ENCODE peak calls at places on chromosome 15, in seven cellular contexts. O, P, W, K, T, C and R are unnamed samples. For H3K4me1, the result is how much of the 10 kb centered on the place peaks cover.

GRCh38 chr15:27608248-27608647 is 490.9 kb downstream of the OCA2 start:
- DNase-seq in C (peak), K (no peak), T (no peak), W (no peak), O (no peak), P (no peak), R (no peak)

GRCh38 chr15:58380280-58380945 is 51.4 kb upstream of the LIPC start:
- DNase-seq in C (no peak), P (peak), T (no peak), K (no peak), O (no peak), W (no peak), R (no peak)

GRCh38 chr15:101407966-101408775 is 81.3 kb downstream of the PCSK6 start:
- DNase-seq in P (no peak), W (no peak), C (no peak), O (no peak), T (no peak), K (no peak), R (no peak)

GRCh38 chr15:76347507-76348055 is 11.0 kb downstream of the ISL2 start:
- DNase-seq in K (peak), W (no peak), O (no peak), C (no peak), P (no peak), T (no peak), R (no peak)

GRCh38 chr15:45101749-45102148 is 12.2 kb downstream of the DUOX2 start:
- DNase-seq in T (peak), K (no peak), C (no peak), W (no peak), P (no peak), O (no peak), R (no peak)

GRCh38 chr15:62964251-62964650 is 78.3 kb upstream of the TPM1 start:
- DNase-seq in W (no peak), O (no peak), T (no peak), K (peak), C (no peak), P (no peak), R (no peak)

GRCh38 chr15:64464271-64465005 is 4.1 kb downstream of the ZNF609 start:
- DNase-seq in W (no peak), K (no peak), O (peak), T (no peak), C (no peak), P (peak), R (no peak)

GRCh38 chr15:98609144-98609852 is 39.0 kb upstream of the IGF1R start:
- DNase-seq in O (no peak), C (peak), W (no peak), P (peak), K (peak), T (no peak), R (no peak)

GRCh38 chr15:65824031-65824743 is 32.1 kb upstream of the DENND4A start:
- DNase-seq in O (peak), P (peak), T (no peak), K (peak), C (peak), W (no peak), R (peak)

GRCh38 chr15:29270976-29271375 is 1.4 kb upstream of the NSMCE3 start:
- DNase-seq in K (no peak), C (no peak), P (no peak), W (no peak), T (no peak), O (no peak), R (no peak)

GRCh38 chr15:43370310-43370974 is 401 bp downstream of the ZSCAN29 start:
- DNase-seq in T (no peak), O (no peak), W (no peak), C (peak), K (peak), P (peak), R (no peak)

GRCh38 chr15:82851331-82851850 is 42.0 kb downstream of the WHAMM start:
- DNase-seq in K (no peak), W (no peak), T (no peak), O (no peak), P (no peak), C (no peak), R (peak)

GRCh38 chr15:77759896-77760592 is 127.3 kb upstream of the LINGO1 start:
- DNase-seq in W (no peak), P (peak), O (no peak), C (no peak), T (no peak), K (no peak), R (no peak)

GRCh38 chr15:43939070-43939469 is 112.3 kb downstream of the WDR76 start:
- DNase-seq in T (no peak), W (no peak), O (peak), P (peak), C (peak), K (no peak), R (no peak)

GRCh38 chr15:93030430-93031102 is 58.4 kb downstream of the RGMA start:
- DNase-seq in T (peak), O (peak), K (peak), C (peak), W (peak), P (peak), R (peak)

GRCh38 chr15:42018306-42019224 is 2.3 kb downstream of the PLA2G4E start:
- DNase-seq in T (no peak), W (no peak), O (no peak), C (no peak), K (no peak), P (peak), R (no peak)

GRCh38 chr15:37678124-37678523 is 256.3 kb upstream of the TMCO5A start:
- DNase-seq in O (no peak), T (no peak), W (no peak), P (no peak), K (peak), C (peak), R (no peak)

GRCh38 chr15:33810806-33811205 is 157.5 kb upstream of the CHRM5 start:
- DNase-seq in P (no peak), O (no peak), K (no peak), W (no peak), C (no peak), T (no peak), R (no peak)

GRCh38 chr15:89353991-89354390 is 19.4 kb upstream of the POLG start:
- DNase-seq in W (no peak), O (no peak), K (no peak), P (no peak), C (no peak), T (no peak), R (no peak)

DNA sequence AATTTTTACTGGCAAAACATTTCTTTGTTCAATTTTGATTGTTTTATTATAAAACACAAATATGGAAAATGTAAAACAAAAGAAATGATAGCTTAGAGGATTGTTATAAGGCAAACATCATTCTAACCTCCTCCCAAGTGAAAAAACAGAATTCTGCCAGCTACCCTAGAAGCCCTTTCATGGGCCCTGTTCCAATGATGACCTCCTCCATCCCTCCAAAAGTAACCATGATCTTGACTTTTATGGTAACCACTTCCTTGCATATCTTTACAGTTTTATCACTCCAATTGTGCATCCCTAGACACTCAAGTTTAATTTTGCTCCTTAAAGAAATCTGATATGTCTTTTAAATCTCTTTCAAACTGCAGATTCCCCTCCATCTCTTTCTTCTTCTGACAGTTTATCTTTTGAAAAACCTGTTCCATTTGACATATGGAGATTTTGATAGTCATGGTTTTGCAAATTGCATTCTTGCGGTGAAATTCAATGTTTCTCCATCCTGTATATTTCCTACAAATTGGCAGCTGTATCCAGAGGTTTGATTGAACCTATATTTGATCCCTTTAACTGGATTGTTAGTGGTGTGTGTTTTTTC is 27.0 kb upstream of the TNFAIP8L3 start:
- DNase-seq in O (no peak), W (no peak), K (no peak), C (no peak), P (no peak), T (no peak), R (no peak)
- H3K4me3 ChIP-seq in O (no peak), W (no peak), K (no peak), C (no peak), P (no peak), T (no peak), R (no peak)

GRCh38 chr15:68487087-68487843 is 55.3 kb upstream of the ITGA11 start:
- DNase-seq in K (no peak), O (no peak), C (no peak), W (no peak), P (peak), T (no peak), R (no peak)
- H3K4me1 ChIP-seq in K (under half), O (under half), C (under half), W (under half), P (under half), T (under half), R (under half)

GRCh38 chr15:70014860-70015490 is 82.7 kb downstream of the TLE3 start:
- DNase-seq in T (no peak), C (peak), O (no peak), P (no peak), W (no peak), K (peak), R (peak)
- H3K4me3 ChIP-seq in T (no peak), C (no peak), O (no peak), P (no peak), W (no peak), K (no peak), R (no peak)

DNA sequence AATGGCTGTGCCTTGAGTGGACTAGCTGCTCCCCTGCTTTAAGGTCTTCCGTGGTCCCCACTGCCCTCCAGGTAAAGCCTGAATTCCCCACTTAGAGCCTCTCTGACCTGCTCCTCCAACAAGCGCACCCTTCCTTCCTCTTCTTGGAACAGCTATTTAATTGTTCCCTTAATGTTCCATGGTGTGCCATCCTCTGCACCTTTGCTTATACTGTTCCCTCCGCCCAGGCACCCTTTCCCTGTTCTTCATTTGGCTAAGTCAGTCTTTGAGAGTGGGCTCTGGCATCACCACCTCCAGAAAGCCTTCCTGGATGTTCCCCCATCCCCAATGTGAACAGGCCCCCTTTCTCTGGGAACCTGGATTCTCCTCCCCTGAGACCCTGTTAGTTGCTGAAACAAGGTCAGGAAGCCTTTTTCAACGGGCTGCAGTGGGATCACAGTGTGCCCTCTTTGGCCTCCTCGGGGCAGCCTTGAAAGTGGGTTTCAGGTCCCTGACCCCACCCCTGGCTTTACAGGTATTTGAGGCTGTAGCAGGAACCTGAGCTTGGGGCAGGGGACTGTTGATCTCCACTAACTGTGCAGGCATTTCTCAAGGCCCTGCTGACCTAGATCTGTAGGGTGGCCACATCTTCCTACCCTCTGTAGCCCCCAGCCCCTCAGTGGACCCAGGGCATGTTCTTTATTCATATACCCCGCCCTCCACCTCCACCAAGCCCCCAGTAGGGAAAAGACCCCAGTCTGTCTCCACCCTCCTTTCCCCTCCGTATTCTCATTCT is 5.0 kb downstream of the ISLR start:
- DNase-seq in P (no peak), W (no peak), K (no peak), O (no peak), T (peak), C (no peak), R (no peak)
- H3K4me1 ChIP-seq in P (under half), W (under half), K (under half), O (under half), T (under half), C (under half), R (under half)

DNA sequence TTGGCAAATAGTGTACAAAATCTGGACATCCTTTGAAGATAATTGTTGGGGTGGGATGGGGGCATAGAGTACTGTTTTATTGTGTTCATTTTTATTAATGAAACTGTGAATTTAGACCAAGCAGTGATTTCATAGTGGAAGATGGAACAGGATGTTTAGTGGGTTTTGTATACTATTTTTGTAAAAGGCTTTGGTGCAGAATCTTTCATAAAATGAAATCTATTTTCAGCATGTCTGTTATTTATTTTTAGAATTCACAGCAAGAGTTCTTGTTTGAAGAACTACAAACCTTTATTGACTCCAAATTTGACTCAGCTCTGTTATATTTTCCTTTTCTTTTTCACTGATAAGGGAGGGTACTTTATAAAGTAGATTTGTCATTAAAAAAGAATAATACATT is 145.4 kb downstream of the AKAP13 start:
- DNase-seq in O (no peak), P (no peak), C (no peak), T (no peak), W (no peak), K (no peak), R (no peak)
- H3K4me3 ChIP-seq in O (no peak), P (no peak), C (no peak), T (no peak), W (no peak), K (no peak), R (no peak)

GRCh38 chr15:86403221-86403620 is 323.6 kb downstream of the AGBL1 start:
- DNase-seq in P (no peak), C (no peak), T (no peak), K (no peak), W (no peak), O (no peak), R (no peak)

GRCh38 chr15:86398986-86399677 is 319.5 kb downstream of the AGBL1 start:
- DNase-seq in C (no peak), P (no peak), O (no peak), T (no peak), W (no peak), K (no peak), R (no peak)

DNA sequence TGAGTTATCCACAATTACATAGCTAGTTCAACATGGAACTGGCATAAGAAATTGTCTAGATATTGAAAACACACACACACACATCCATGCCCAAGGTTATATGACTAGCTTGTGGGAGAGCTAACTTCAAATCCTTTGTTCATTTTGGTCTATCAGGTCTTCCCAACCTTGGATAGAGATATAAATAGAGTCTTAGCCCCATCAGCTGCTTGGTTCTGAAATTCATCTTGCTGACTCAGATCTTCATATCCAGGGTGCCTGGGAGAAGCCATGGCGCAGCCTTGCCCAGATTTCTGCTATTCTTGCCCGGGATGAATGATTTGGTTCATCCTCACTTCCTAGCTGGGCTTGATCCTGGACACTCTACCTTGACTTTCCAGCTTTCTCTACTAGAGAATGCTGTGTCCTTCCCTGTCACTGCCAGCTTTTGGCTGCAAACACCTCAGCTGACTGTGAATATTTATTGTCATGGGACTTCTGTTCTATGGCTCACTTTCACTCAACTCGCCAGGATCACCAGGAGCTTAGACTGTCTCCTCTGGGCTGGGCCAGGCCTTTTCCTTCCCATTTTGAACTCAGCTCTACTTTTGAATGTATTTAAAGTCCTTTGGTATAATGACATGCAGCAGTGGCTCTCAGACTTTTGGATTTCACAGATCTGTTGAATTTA is 324.4 kb downstream of the AGBL1 start:
- DNase-seq in C (no peak), W (no peak), K (no peak), O (no peak), P (no peak), T (no peak), R (no peak)
- H3K4me1 ChIP-seq in C (under half), W (under half), K (under half), O (under half), P (under half), T (under half), R (under half)

GRCh38 chr15:85499498-85499897 is 119.1 kb downstream of the AKAP13 start:
- DNase-seq in C (no peak), W (no peak), T (no peak), O (no peak), P (no peak), K (no peak), R (no peak)
- H3K4me3 ChIP-seq in C (no peak), W (no peak), T (no peak), O (no peak), P (no peak), K (no peak), R (no peak)

GRCh38 chr15:80929689-80930088 is 59.9 kb downstream of the MESD start:
- DNase-seq in O (no peak), C (no peak), T (no peak), K (no peak), W (no peak), P (no peak), R (no peak)

GRCh38 chr15:80929225-80929624 is 60.4 kb downstream of the MESD start:
- DNase-seq in O (no peak), P (peak), T (no peak), K (no peak), W (no peak), C (no peak), R (no peak)

GRCh38 chr15:80932989-80933388 is 56.6 kb downstream of the MESD start:
- DNase-seq in T (no peak), K (no peak), W (no peak), C (no peak), O (no peak), P (peak), R (no peak)

GRCh38 chr15:80931721-80932609 is 57.7 kb downstream of the MESD start:
- DNase-seq in W (no peak), O (no peak), T (no peak), K (no peak), P (no peak), C (no peak), R (no peak)

GRCh38 chr15:80931191-80931590 is 58.4 kb downstream of the MESD start:
- DNase-seq in T (no peak), O (no peak), C (no peak), K (no peak), P (peak), W (no peak), R (no peak)
- H3K4me1 ChIP-seq in T (under half), O (under half), C (under half), K (under half), P (under half), W (under half), R (under half)

GRCh38 chr15:31347067-31347975 is 20.7 kb downstream of the KLF13 start:
- DNase-seq in P (no peak), W (peak), C (no peak), O (peak), K (no peak), T (no peak), R (peak)

GRCh38 chr15:31344266-31344665 is 17.6 kb downstream of the KLF13 start:
- DNase-seq in P (no peak), T (no peak), C (no peak), O (no peak), W (no peak), K (no peak), R (peak)

GRCh38 chr15:31344824-31345605 is 18.4 kb downstream of the KLF13 start:
- DNase-seq in K (no peak), P (no peak), C (no peak), T (no peak), W (no peak), O (peak), R (no peak)

GRCh38 chr15:31346367-31347066 is 19.9 kb downstream of the KLF13 start:
- DNase-seq in C (no peak), O (no peak), W (no peak), P (no peak), T (no peak), K (no peak), R (no peak)

GRCh38 chr15:31345606-31346366 is 19.2 kb downstream of the KLF13 start:
- DNase-seq in O (no peak), C (no peak), T (no peak), K (no peak), W (no peak), P (no peak), R (no peak)
- H3K4me3 ChIP-seq in O (peak), C (no peak), T (no peak), K (no peak), W (peak), P (no peak), R (no peak)